ENCODE peak calls at places on chromosomes 5 and 9, in four cellular contexts. D, O, W and X are unnamed samples.

GRCh38 chr9:127874301-127875216 is 2.9 kb downstream of the AK1 start:
- DNase-seq in D (no peak), O (no peak), W (no peak), X (no peak)

GRCh38 chr5:122354293-122354692 is 42.3 kb downstream of the SNCAIP start:
- DNase-seq in O (peak; percentile 19), D (no peak), W (peak; percentile 51), X (no peak)

GRCh38 chr9:8484563-8484962 is 685.0 kb upstream of the DMAC1 start:
- DNase-seq in D (no peak), W (no peak), O (no peak), X (no peak)

GRCh38 chr9:110048473-110048975 is 159.4 kb downstream of the C9orf152 start:
- DNase-seq in O (peak; percentile 88), D (peak; percentile 79), W (peak; percentile 77), X (peak; percentile 73)

GRCh38 chr5:120454094-120454798 is 9.9 kb upstream of the PRR16 start:
- DNase-seq in O (peak; percentile 65), D (peak; percentile 83), W (peak; percentile 44), X (no peak)

GRCh38 chr5:127563133-127563532 is 45.7 kb downstream of the PRRC1 start:
- DNase-seq in W (no peak), O (no peak), D (no peak), X (no peak)

GRCh38 chr5:50325237-50325832 is 115.8 kb downstream of the EMB start:
- DNase-seq in W (peak; percentile 2), D (peak; percentile 28), O (peak; percentile 19), X (no peak)

GRCh38 chr9:84140535-84141101 is 160.0 kb downstream of the RMI1 start:
- DNase-seq in W (peak; percentile 38), O (no peak), D (peak; percentile 18), X (no peak)

GRCh38 chr5:103744159-103744558 is 181.6 kb upstream of the NUDT12 start:
- DNase-seq in D (peak; percentile 46), O (peak; percentile 29), W (no peak), X (no peak)

GRCh38 chr9:136599811-136600660 is 54.2 kb upstream of the NOTCH1 start:
- DNase-seq in D (no peak), O (no peak), W (no peak), X (no peak)

GRCh38 chr5:124176692-124177091 is 569.7 kb downstream of the ZNF608 start:
- DNase-seq in W (no peak), D (no peak), O (no peak), X (no peak)

GRCh38 chr9:114372971-114373591 is 14.7 kb downstream of the AKNA start:
- DNase-seq in D (no peak), W (no peak), O (no peak), X (peak; percentile 73)

GRCh38 chr9:71928806-71929205 is 17.4 kb downstream of the C9orf85 start:
- DNase-seq in W (no peak), D (no peak), O (no peak), X (no peak)

GRCh38 chr9:89896806-89897340 is 292.1 kb downstream of the GADD45G start:
- DNase-seq in O (no peak), D (no peak), W (no peak), X (no peak)

GRCh38 chr9:68523367-68523936 is 17.2 kb downstream of the TMEM252 start:
- DNase-seq in D (no peak), O (no peak), W (no peak), X (no peak)

GRCh38 chr9:33139421-33140228 is 27.5 kb downstream of the B4GALT1 start:
- DNase-seq in W (peak; percentile 40), D (peak; percentile 96), O (no peak), X (no peak)

GRCh38 chr5:102933721-102934459 is 178.8 kb downstream of the PAM start:
- DNase-seq in W (no peak), D (no peak), O (no peak), X (no peak)

GRCh38 chr9:119961774-119962408 is 592.7 kb upstream of the BRINP1 start:
- DNase-seq in D (peak; percentile 29), W (peak; percentile 47), O (peak; percentile 7), X (peak; percentile 38)

GRCh38 chr9:78026416-78026815 is 5.2 kb downstream of the GNAQ start:
- DNase-seq in O (peak; percentile 35), D (no peak), W (no peak), X (no peak)

GRCh38 chr9:76394896-76395244 is 644 bp upstream of the RFK start:
- DNase-seq in D (no peak), W (peak; percentile 67), O (no peak), X (peak; percentile 58)

GRCh38 chr5:169153405-169153804 is 147.5 kb downstream of the SLIT3 start:
- DNase-seq in O (no peak), D (no peak), W (no peak), X (no peak)

GRCh38 chr5:54689411-54690251 is 172.1 kb downstream of the SNX18 start:
- DNase-seq in W (no peak), D (no peak), O (no peak), X (no peak)

GRCh38 chr5:176778921-176779465 is 31.4 kb upstream of the UNC5A start:
- DNase-seq in W (no peak), O (no peak), D (no peak), X (no peak)

GRCh38 chr9:32832354-32832753 is 49.0 kb downstream of the TMEM215 start:
- DNase-seq in D (no peak), W (no peak), O (no peak), X (no peak)

GRCh38 chr5:80607832-80608231 is 37.8 kb upstream of the ANKRD34B start:
- DNase-seq in D (no peak), W (no peak), O (no peak), X (no peak)

GRCh38 chr5:176844706-176845391 is 34.5 kb downstream of the UNC5A start:
- DNase-seq in W (peak; percentile 20), O (no peak), D (peak; percentile 16), X (no peak)

GRCh38 chr5:74946471-74946870 is 80.3 kb upstream of the FAM169A start:
- DNase-seq in O (no peak), W (no peak), D (no peak), X (no peak)

GRCh38 chr5:102589661-102590060 is 90.9 kb upstream of the SLCO6A1 start:
- DNase-seq in W (no peak), O (no peak), D (no peak), X (no peak)

GRCh38 chr5:141657937-141658545 is 6.8 kb upstream of the FCHSD1 start:
- DNase-seq in D (peak; percentile 98), O (peak; percentile 77), W (no peak), X (no peak)

GRCh38 chr5:72005676-72006075 is 101.6 kb upstream of the MAP1B start:
- DNase-seq in W (no peak), O (no peak), D (no peak), X (no peak)

GRCh38 chr5:138316355-138316754 is 15.2 kb downstream of the CDC25C start:
- DNase-seq in W (peak; percentile 46), O (no peak), D (no peak), X (no peak)

GRCh38 chr5:148905541-148905940 is 79.1 kb downstream of the ADRB2 start:
- DNase-seq in O (no peak), W (no peak), D (no peak), X (no peak)

GRCh38 chr9:87107072-87107471 is 159.8 kb upstream of the GAS1 start:
- DNase-seq in O (peak; percentile 5), W (no peak), D (peak; percentile 29), X (no peak)
- TF ChIP-seq CTCF in O (no peak), W (peak; percentile 8), D (no peak), X (no peak)

DNA sequence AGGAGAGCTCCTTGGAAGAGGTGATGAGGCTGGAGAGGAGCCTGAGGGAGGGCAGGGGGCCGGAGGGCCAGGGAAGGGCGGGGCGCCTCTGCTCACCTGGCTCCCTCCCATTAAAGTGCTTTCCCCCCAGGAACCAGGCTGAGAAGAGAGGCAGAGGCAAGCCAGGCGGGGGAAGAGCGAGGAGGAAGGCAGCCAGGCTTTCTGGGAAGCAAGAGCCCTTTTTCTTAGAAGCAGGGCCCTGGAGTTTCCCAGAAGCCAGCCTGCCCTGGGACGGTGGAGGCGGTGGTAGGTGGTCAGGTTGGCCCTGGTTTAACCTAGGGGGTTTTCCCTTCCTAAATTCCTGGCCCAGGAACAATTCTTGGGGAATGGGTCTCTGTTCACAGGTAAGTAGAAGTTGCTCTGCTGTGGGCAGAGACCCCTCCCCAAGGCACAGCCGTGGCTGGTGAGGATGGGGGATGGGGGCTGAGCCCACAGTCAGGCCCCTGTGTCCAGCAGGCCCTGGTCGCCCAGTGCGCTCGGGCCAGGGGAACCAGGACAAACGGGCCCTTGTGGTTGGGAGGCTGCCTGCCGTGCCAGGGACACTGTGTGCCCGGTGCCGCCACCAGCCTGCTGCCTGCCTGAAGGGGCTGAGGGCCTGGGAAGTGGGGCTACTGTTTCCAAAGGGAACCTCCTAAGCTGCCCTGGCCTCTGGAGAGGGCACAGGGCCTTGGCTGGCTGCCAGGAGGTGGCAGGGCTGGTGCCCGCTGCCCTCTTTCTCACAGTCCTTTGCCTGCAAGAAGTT is 16.6 kb upstream of the RALGDS start:
- DNase-seq in D (no peak), W (no peak), O (no peak), X (no peak)
- H3K4me1 ChIP-seq in D (peaks cover 27% of the 10 kb centered on the region), W (peaks cover 17% of the 10 kb centered on the region), O (peaks cover 30% of the 10 kb centered on the region), X (peaks cover 46% of the 10 kb centered on the region)

GRCh38 chr5:179865471-179866240 is 7.0 kb upstream of the MRNIP start:
- DNase-seq in D (no peak), O (no peak), W (no peak), X (no peak)
- H3K36me3 ChIP-seq in D (peaks cover 65% of the 10 kb centered on the region), O (peaks cover 57% of the 10 kb centered on the region), W (peaks cover 14% of the 10 kb centered on the region), X (peaks cover 9% of the 10 kb centered on the region)

DNA sequence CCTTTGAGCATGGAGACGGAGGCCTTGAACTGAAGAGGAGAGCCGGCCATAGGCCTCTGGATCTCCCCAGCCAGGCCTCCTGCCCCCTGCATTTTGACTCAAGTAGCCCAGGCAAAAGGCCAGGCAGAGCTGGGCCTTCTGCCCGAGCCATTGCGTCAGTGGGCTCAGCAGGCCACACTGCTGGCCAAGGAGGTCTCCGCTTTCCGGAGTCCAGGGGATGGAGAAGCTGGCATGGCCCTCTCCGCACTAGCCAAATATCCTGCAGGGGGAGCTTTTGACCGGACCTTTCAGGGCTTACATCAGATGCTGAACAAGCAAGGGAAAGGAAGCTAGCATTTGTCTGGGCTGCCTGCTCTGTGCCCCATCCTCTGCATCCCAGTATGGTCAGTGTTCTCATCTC is 386.8 kb downstream of the TRIM36 start:
- DNase-seq in W (no peak), O (no peak), D (no peak), X (no peak)
- TF ChIP-seq CTCF in W (no peak), O (no peak), D (no peak), X (no peak)

DNA sequence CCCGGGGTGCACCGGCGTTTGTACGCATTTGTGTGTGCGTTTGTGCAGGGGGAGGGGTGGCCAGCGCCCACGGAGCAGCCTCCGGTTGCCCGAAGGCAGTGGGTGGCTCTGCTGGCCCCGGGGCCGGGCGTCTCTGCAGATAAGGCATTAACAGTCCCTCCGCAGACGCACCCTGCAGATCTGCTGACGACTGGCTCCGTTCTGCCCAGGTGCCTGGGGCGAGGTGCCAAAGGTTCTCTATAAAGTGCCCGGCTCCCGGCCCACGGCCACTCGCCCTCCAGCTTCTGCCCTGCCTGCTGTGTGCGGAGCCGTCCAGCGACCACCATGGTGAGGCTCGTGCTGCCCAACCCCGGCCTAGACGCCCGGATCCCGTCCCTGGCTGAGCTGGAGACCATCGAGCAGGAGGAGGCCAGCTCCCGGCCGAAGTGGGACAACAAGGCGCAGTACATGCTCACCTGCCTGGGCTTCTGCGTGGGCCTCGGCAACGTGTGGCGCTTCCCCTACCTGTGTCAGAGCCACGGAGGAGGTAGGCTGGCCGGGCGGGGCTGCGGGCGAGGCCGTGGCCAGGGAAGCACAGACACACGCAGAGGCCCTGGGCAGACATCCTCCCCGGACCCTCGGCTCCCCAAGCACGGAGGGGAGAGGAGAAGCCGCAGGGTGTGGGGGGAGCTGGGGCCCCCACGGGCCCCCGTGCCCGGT is at the start of gene SLC6A19:
- DNase-seq in O (no peak), D (no peak), W (no peak), X (no peak)
- H3K4me1 ChIP-seq in O (no peaks in the 10 kb centered on the region), D (peaks cover 3% of the 10 kb centered on the region), W (peaks cover 27% of the 10 kb centered on the region), X (no peaks in the 10 kb centered on the region)

GRCh38 chr9:95085036-95085770 is 232.3 kb downstream of the FANCC start:
- DNase-seq in D (no peak), W (no peak), O (no peak), X (no peak)
- H3K36me3 ChIP-seq in D (peaks cover 75% of the 10 kb centered on the region), W (peaks cover 38% of the 10 kb centered on the region), O (peaks cover 49% of the 10 kb centered on the region), X (peaks cover 10% of the 10 kb centered on the region)